ENCODE peak calls at places on chromosomes 2 and 18, in ten cellular contexts. C is foreskin fibroblast, I is progenitor cell of endocrine pancreas, K is nephron progenitor cell, Y is cardiac muscle cell, O is heart right ventricle, A is A673, B is tibial artery, N is osteocyte, Q is fibroblast of lung. T is an unnamed sample.

GRCh38 chr18:26756556-26756955 is 109.0 kb downstream of the AQP4 start:
- DNase-seq in C (no peak), I (no peak), K (no peak), Y (no peak), O (no peak), A (no peak), B (no peak), N (no peak), Q (no peak), T (no peak)

GRCh38 chr2:209411718-209412117 is 12.1 kb upstream of the MAP2 start:
- DNase-seq in C (no peak), I (no peak), K (no peak), Y (no peak), O (no peak), A (no peak), B (no peak), N (no peak), Q (no peak), T (no peak)

GRCh38 chr2:129813404-129813803 is 166.1 kb upstream of the RAB6C start:
- DNase-seq in C (no peak), I (no peak), K (no peak), Y (no peak), O (no peak), A (peak; percentile 25), B (no peak), N (no peak), Q (no peak), T (no peak)

GRCh38 chr2:234406085-234406484 is 90.8 kb downstream of the ARL4C start:
- DNase-seq in C (no peak), I (no peak), K (no peak), Y (no peak), O (no peak), A (no peak), B (no peak), N (no peak), Q (no peak), T (no peak)

GRCh38 chr2:119247844-119248271 is 24.2 kb downstream of the STEAP3 start:
- DNase-seq in C (no peak), I (no peak), K (no peak), Y (no peak), O (no peak), A (no peak), B (no peak), N (no peak), Q (no peak), T (no peak)

GRCh38 chr18:63540131-63540530 is 2.0 kb upstream of the SERPINB12 start:
- DNase-seq in C (peak; percentile 64), I (no peak), K (no peak), Y (no peak), O (no peak), A (peak; percentile 76), B (no peak), N (no peak), Q (peak; percentile 49), T (no peak)

GRCh38 chr2:200746301-200746700 is 65.4 kb upstream of the BZW1 start:
- DNase-seq in C (no peak), I (no peak), K (no peak), Y (no peak), O (no peak), A (no peak), B (no peak), N (no peak), Q (no peak), T (no peak)

GRCh38 chr2:24792542-24792873 is 683 bp downstream of the PTRHD1 start:
- DNase-seq in C (no peak), I (no peak), K (no peak), Y (no peak), O (no peak), A (no peak), B (no peak), N (no peak), Q (no peak), T (no peak)

GRCh38 chr2:25339791-25340339 is 1.9 kb downstream of the DNMT3A start:
- DNase-seq in C (peak; percentile 41), I (no peak), K (peak; percentile 46), Y (peak; percentile 62), O (peak; percentile 44), A (no peak), B (peak; percentile 26), N (no peak), Q (no peak), T (no peak)

GRCh38 chr2:224945134-224945533 is 97.1 kb downstream of the DOCK10 start:
- DNase-seq in C (no peak), I (no peak), K (no peak), Y (no peak), O (no peak), A (no peak), B (no peak), N (no peak), Q (no peak), T (no peak)

GRCh38 chr2:234304945-234305344 is 191.9 kb downstream of the ARL4C start:
- DNase-seq in C (peak; percentile 66), I (no peak), K (no peak), Y (peak; percentile 13), O (no peak), A (no peak), B (no peak), N (no peak), Q (peak; percentile 56), T (no peak)

GRCh38 chr2:176682278-176682677 is 413.0 kb downstream of the MTX2 start:
- DNase-seq in C (no peak), I (no peak), K (no peak), Y (no peak), O (no peak), A (peak; percentile 77), B (no peak), N (no peak), Q (no peak), T (no peak)

GRCh38 chr2:135056790-135057189 is 4.7 kb downstream of the RAB3GAP1 start:
- DNase-seq in C (no peak), I (no peak), K (no peak), Y (no peak), O (no peak), A (no peak), B (no peak), N (no peak), Q (no peak), T (no peak)

GRCh38 chr2:104863585-104864279 is 9.8 kb downstream of the POU3F3 start:
- DNase-seq in C (no peak), I (no peak), K (peak; percentile 61), Y (no peak), O (no peak), A (no peak), B (no peak), N (peak; percentile 82), Q (peak; percentile 45), T (no peak)

GRCh38 chr2:236675051-236675450 is 105.4 kb downstream of the ACKR3 start:
- DNase-seq in C (no peak), I (no peak), K (no peak), Y (no peak), O (no peak), A (no peak), B (no peak), N (no peak), Q (peak; percentile 87), T (no peak)

GRCh38 chr2:195520671-195521155 is 136.3 kb upstream of the SLC39A10 start:
- DNase-seq in C (peak; percentile 75), I (no peak), K (no peak), Y (peak; percentile 30), O (no peak), A (no peak), B (no peak), N (peak; percentile 87), Q (peak; percentile 97), T (no peak)
- TF ChIP-seq CTCF in C (no peak), I (no peak), K (no peak), Y (no peak), O (no peak), A (no peak), B (no peak), N (no peak), Q (no peak), T (no peak)

DNA sequence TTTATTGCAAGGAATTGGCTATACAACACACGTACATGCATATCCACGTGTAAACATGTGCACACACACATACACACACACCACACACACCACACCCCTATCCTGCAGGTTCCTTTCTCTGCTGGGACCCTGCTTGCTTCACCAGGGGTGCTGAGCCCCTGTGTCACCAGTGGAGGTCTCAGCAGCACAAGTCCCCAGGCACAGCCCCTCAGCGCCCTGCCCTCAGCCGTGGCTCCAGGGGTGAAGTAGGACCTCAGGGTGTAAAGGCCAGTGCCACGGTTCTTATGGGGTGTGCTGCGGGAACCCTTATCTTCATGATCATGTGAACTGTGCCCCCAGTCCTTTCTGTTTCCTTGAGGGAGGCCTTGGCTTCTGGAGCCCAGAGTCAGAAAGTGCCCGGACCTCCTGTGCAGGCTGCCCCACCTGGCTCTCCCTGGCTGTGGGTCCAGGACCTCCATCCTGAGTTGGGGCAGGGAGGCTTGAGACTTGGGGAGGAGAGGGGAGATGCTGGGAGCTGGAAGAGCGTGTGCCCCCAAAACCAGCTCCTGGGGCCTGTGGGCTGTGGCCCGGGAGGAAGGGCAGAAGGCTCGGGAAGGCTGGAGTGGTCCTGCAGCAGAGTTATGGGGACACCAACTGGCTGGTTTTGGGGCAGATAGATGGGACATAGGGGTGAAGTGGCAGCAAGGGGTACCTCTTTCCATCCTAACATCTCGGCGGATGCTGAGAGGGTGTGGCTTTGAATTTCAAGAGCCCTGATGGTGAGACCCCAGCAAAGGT is 20.3 kb upstream of the KLF11 start:
- DNase-seq in C (no peak), I (no peak), K (no peak), Y (no peak), O (no peak), A (no peak), B (no peak), N (no peak), Q (no peak), T (no peak)
- TF ChIP-seq CTCF in C (peak; percentile 6), I (no peak), K (no peak), Y (no peak), O (peak; percentile 24), A (peak; percentile 15), B (peak; percentile 20), N (peak; percentile 14), Q (no peak), T (peak; percentile 32)

DNA sequence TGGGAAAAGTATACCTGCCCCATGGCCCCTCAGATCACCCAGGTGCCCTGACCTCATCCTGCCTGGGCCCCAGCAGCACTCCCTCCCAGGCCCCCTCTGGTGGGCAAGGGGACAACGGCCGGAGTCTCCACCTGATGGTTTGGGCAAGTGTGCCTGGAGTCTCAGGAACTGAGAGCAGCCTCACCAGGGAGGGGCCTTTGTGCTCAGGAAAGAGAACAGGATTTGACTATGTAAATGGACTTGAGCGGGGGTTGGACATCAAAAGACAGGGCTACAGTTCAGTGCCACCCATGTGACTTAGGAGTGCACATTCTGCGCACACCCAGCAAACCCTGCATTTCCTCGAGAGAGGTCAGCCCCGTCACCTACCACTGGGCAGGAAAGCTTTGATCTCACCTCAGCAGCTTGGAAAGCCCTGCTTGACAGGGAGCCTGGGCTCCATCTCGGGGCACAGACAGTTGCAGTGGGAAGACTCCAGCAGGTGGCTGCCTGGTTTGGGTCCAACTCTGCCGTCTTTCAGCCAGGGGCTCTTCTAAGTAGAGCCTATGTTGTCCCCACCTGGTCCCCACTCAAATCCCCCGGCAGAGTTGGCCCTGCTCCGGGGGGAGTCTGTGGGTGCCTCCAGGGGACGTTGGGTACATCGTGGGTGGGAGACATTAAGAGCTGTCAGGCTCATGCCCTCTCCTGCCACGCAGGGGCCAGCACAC is 3.3 kb downstream of the INPP5D start:
- DNase-seq in C (no peak), I (no peak), K (peak; percentile 28), Y (peak; percentile 20), O (no peak), A (no peak), B (no peak), N (no peak), Q (no peak), T (no peak)
- TF ChIP-seq CTCF in C (no peak), I (peak; percentile 43), K (peak; percentile 23), Y (no peak), O (no peak), A (no peak), B (no peak), N (no peak), Q (no peak), T (no peak)

GRCh38 chr2:10071176-10071575 is 9.0 kb downstream of the CYS1 start:
- DNase-seq in C (no peak), I (no peak), K (no peak), Y (no peak), O (no peak), A (no peak), B (no peak), N (no peak), Q (no peak), T (no peak)
- TF ChIP-seq CTCF in C (no peak), I (no peak), K (no peak), Y (no peak), O (no peak), A (no peak), B (no peak), N (no peak), Q (no peak), T (no peak)